ENCODE peak calls at places on chromosomes 6 and 20, in nine cellular contexts. N is naive thymus-derived CD4-positive, alpha-beta T cell; C is psoas muscle; V is IMR-90; H is hepatocyte; U is cardiac muscle cell; Z is right cardiac atrium; L is transverse colon; E is tibial artery. D is an unnamed sample. For H3K4me1, the result is how much of the 10 kb centered on the place peaks cover.

GRCh38 chr20:21096321-21097043 is 9.7 kb downstream of the LINC00237 start:
- DNase-seq in N (no peak), C (no peak), V (peak), H (no peak), U (peak), Z (no peak), L (no peak), E (no peak), D (no peak)

GRCh38 chr20:37342231-37343177 is 3.4 kb upstream of the SRC start:
- DNase-seq in N (no peak), C (no peak), V (no peak), H (no peak), U (peak), Z (no peak), L (no peak), E (no peak), D (no peak)

GRCh38 chr6:39836621-39837020 is 44.4 kb downstream of the DAAM2 start:
- DNase-seq in N (no peak), C (no peak), V (peak), H (no peak), U (no peak), Z (no peak), L (no peak), E (no peak), D (no peak)

GRCh38 chr6:156977527-156978291 is 200.5 kb downstream of the ARID1B start:
- DNase-seq in N (no peak), C (no peak), V (peak), H (no peak), U (peak), Z (no peak), L (no peak), E (peak), D (no peak)

GRCh38 chr6:24329451-24329850 is 28.4 kb downstream of the DCDC2 start:
- DNase-seq in N (no peak), C (no peak), V (no peak), H (no peak), U (peak), Z (no peak), L (no peak), E (no peak), D (no peak)

GRCh38 chr6:33822575-33823395 is 19.0 kb upstream of the MLN start:
- DNase-seq in N (no peak), C (no peak), V (no peak), H (no peak), U (peak), Z (no peak), L (no peak), E (no peak), D (no peak)

GRCh38 chr6:131917318-131917717 is 33.9 kb downstream of the CCN2 start:
- DNase-seq in N (no peak), C (no peak), V (no peak), H (no peak), U (peak), Z (no peak), L (no peak), E (no peak), D (no peak)

GRCh38 chr6:122995930-122996796 is at the start of gene CLVS2:
- DNase-seq in N (no peak), C (peak), V (no peak), H (peak), U (peak), Z (peak), L (no peak), E (no peak), D (no peak)

GRCh38 chr6:28586273-28586672 is 60.6 kb downstream of the GPX5 start:
- DNase-seq in N (no peak), C (no peak), V (no peak), H (peak), U (no peak), Z (no peak), L (no peak), E (no peak), D (no peak)
- H3K4me3 ChIP-seq in N (peak), C (no peak), V (no peak), H (peak), U (peak), Z (peak), L (no peak), E (peak), D (peak)

DNA sequence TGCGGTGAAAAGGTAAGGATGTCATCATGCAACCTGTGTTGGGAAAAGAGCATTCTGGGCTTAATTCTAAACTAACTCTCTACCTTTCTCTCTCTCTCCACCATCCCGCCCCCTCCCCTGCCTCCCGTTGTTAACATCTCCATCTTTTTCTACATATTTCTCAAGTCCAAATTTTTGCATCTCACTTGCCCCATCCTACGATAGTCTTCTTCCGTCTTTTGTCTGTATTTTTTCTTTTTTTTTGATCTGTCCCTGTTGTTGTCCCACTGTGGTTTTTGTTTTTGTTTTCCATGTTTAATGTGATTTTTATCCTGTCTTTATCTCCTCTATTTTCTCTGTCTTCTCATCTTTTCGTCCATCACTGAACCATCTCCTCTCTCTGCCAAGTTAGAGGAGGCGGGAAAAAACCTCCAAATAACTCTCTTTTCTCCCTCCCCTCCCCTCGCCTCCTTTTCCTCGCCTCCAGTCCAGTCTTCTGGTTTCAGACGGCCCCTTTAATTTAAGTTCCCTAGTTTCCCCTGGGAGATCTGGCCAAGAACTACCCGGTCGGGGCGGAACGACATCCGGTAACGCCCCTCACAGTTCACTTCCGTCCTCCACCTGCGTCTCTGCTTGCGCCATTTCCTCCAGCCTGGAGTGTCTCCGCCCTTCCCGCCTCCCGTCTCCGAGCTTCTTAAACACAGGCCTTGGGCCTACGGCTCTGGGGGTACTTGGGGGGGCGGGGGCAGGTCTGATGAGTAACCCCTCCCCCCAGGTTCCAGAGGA is at the start of gene NFKBIL1:
- DNase-seq in N (peak), C (peak), V (peak), H (peak), U (peak), Z (peak), L (peak), E (peak), D (peak)
- H3K4me1 ChIP-seq in N (under half), C (under half), V (under half), H (under half), U (under half), Z (under half), L (under half), E (under half), D (under half)

DNA sequence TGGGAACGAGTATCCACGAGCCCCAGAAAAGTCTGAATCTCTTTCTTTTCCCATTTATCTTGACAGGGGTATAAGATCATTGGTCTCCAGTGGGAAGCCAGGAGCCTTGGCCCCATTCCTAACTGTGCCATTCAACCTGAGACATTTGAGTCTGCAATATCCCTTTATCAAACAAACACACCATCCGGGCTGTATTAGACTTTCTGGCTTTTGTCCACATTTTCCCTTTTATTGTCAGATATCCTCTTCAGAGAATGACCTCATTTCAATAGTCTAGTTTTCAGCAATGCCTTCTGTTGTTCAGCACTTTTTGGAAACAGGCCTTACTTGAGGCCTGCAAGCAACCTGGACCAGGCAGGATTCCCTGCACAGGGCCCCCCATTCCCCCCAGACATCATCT is 15.7 kb downstream of the BPIFA1 start:
- DNase-seq in N (no peak), C (no peak), V (no peak), H (no peak), U (no peak), Z (no peak), L (no peak), E (no peak), D (no peak)
- H3K4me3 ChIP-seq in N (no peak), C (no peak), V (no peak), H (no peak), U (no peak), Z (no peak), L (no peak), E (no peak), D (no peak)

DNA sequence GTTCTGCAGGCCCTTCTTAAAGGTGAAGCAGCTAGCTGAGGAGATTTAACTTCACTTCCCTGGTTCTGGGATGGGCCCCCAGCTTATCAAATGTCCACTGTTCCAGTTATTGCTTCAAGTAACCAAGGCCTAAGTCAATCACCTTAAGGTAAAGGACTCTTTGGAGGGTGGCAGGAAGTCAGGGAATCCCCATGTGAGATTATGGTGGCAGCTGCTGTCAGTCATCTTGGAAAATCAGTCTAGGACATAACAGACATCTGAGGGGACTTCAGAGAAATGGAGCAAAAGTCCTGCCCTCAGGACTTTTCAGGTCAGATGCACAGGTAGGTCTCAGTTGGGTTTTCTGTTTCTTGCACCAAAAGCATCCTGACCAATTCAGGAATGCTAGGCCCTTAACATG is 3.8 kb downstream of the ELOVL5 start:
- DNase-seq in N (no peak), C (no peak), V (no peak), H (no peak), U (no peak), Z (no peak), L (no peak), E (no peak), D (no peak)
- H3K4me1 ChIP-seq in N (half or more), C (under half), V (under half), H (under half), U (under half), Z (under half), L (half or more), E (under half), D (under half)

GRCh38 chr6:138541793-138542481 is 42.6 kb upstream of the NHSL1 start:
- DNase-seq in N (no peak), C (no peak), V (no peak), H (no peak), U (peak), Z (peak), L (no peak), E (no peak), D (no peak)
- H3K4me3 ChIP-seq in N (no peak), C (no peak), V (no peak), H (no peak), U (no peak), Z (no peak), L (no peak), E (no peak), D (no peak)

DNA sequence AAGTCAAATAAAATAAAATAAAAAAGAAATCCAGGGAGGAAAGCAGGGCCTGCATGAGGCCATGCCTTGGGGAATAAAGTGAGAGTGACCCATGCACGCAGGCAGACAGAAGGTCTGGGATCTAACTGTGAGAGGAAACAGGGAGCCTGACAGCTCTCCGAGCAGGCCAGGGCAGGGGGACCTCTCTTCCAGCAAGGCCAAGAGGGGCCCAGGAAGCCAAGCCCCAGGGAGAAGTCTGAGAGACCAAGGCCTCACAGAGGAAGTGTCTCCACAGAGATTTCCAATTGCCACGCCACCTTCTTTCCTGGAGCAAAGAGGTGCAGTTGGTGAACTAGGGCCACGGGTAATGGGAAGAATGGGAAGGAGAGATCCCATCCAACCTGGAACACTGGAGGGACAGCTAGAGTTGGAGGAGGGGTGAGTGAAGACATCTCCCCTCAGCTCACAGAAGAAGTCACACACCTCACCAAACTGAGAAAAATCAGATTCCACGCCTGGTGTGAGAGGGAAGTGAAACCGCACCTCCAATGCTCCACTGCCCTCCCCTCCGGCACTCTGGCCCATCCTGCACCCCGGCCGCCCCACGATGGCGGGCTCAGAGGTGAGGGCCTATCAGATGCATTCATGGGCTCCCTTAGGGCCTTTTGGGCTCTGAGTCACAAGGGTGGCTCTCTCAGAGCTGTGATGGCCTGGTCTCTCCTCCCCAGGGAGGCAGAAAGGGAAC is 25.1 kb upstream of the TAF8 start:
- DNase-seq in N (no peak), C (no peak), V (no peak), H (no peak), U (no peak), Z (no peak), L (no peak), E (no peak), D (no peak)
- H3K4me1 ChIP-seq in N (half or more), C (under half), V (under half), H (under half), U (under half), Z (under half), L (under half), E (under half), D (under half)